ENCODE peak calls at places on chromosome 13, in eight cellular contexts. W is right cardiac atrium; Y is CD4-positive, alpha-beta memory T cell; H is BE2C; Q is neuronal stem cell; E is body of pancreas; V is BJ; K is stomach. M is an unnamed sample.

GRCh38 chr13:98972059-98972458 is 5.8 kb downstream of the DOCK9 start:
- DNase-seq in W (no peak), Y (no peak), H (no peak), Q (no peak), E (no peak), V (no peak), K (no peak), M (no peak)

GRCh38 chr13:20395061-20395916 is 130.4 kb downstream of the CRYL1 start:
- DNase-seq in W (no peak), Y (no peak), H (no peak), Q (no peak), E (no peak), V (no peak), K (peak), M (no peak)

GRCh38 chr13:97335488-97336134 is 98.4 kb upstream of the RAP2A start:
- DNase-seq in W (no peak), Y (no peak), H (no peak), Q (no peak), E (no peak), V (no peak), K (no peak), M (no peak)

GRCh38 chr13:110326263-110326904 is 19.3 kb downstream of the COL4A2 start:
- DNase-seq in W (no peak), Y (no peak), H (no peak), Q (no peak), E (no peak), V (no peak), K (no peak), M (no peak)

GRCh38 chr13:19181621-19182485 is at the start of gene TUBA3C:
- DNase-seq in W (no peak), Y (no peak), H (no peak), Q (no peak), E (no peak), V (no peak), K (peak), M (no peak)

GRCh38 chr13:45349438-45349837 is 8.5 kb upstream of the TPT1 start:
- DNase-seq in W (no peak), Y (no peak), H (no peak), Q (no peak), E (no peak), V (no peak), K (no peak), M (no peak)

GRCh38 chr13:52371736-52372247 is 34.2 kb downstream of the THSD1 start:
- DNase-seq in W (no peak), Y (no peak), H (peak), Q (peak), E (no peak), V (no peak), K (no peak), M (no peak)

GRCh38 chr13:75787249-75787940 is 151.3 kb downstream of the LMO7 start:
- DNase-seq in W (no peak), Y (no peak), H (no peak), Q (no peak), E (no peak), V (peak), K (no peak), M (no peak)

GRCh38 chr13:52455677-52456041 is 381 bp downstream of the CKAP2 start:
- DNase-seq in W (peak), Y (peak), H (peak), Q (peak), E (peak), V (peak), K (peak), M (peak)

GRCh38 chr13:113731192-113732175 is 27.5 kb upstream of the TMEM255B start:
- DNase-seq in W (no peak), Y (no peak), H (peak), Q (no peak), E (peak), V (no peak), K (no peak), M (no peak)

GRCh38 chr13:112060431-112060830 is 6.5 kb upstream of the SOX1 start:
- DNase-seq in W (no peak), Y (no peak), H (no peak), Q (no peak), E (no peak), V (no peak), K (no peak), M (no peak)

GRCh38 chr13:63497601-63498000 is 2082.0 kb upstream of the PCDH20 start:
- DNase-seq in W (no peak), Y (no peak), H (no peak), Q (no peak), E (no peak), V (peak), K (no peak), M (no peak)

GRCh38 chr13:99374994-99375805 is 68.0 kb upstream of the GPR183 start:
- DNase-seq in W (no peak), Y (peak), H (no peak), Q (no peak), E (no peak), V (no peak), K (no peak), M (no peak)

GRCh38 chr13:74250738-74251190 is 116.6 kb upstream of the KLF12 start:
- DNase-seq in W (no peak), Y (no peak), H (peak), Q (no peak), E (no peak), V (no peak), K (no peak), M (no peak)

GRCh38 chr13:113041821-113042335 is 63.7 kb upstream of the F7 start:
- DNase-seq in W (no peak), Y (no peak), H (no peak), Q (no peak), E (no peak), V (no peak), K (no peak), M (no peak)

GRCh38 chr13:44331912-44332840 is 41.4 kb upstream of the SERP2 start:
- DNase-seq in W (peak), Y (no peak), H (peak), Q (no peak), E (peak), V (peak), K (no peak), M (peak)

GRCh38 chr13:98977568-98978270 is at the start of gene DOCK9:
- DNase-seq in W (peak), Y (no peak), H (no peak), Q (peak), E (peak), V (no peak), K (peak), M (peak)

GRCh38 chr13:79194272-79194671 is 211.8 kb downstream of the RBM26 start:
- DNase-seq in W (no peak), Y (peak), H (no peak), Q (no peak), E (no peak), V (no peak), K (no peak), M (no peak)

GRCh38 chr13:108681986-108682562 is 52.7 kb downstream of the MYO16 start:
- DNase-seq in W (no peak), Y (no peak), H (no peak), Q (no peak), E (no peak), V (no peak), K (no peak), M (no peak)

GRCh38 chr13:100533588-100534041 is 55.0 kb downstream of the GGACT start:
- DNase-seq in W (no peak), Y (no peak), H (no peak), Q (no peak), E (peak), V (no peak), K (peak), M (no peak)

GRCh38 chr13:44220948-44221347 is 152.7 kb upstream of the SERP2 start:
- DNase-seq in W (no peak), Y (no peak), H (no peak), Q (no peak), E (no peak), V (no peak), K (no peak), M (no peak)

GRCh38 chr13:27921421-27921960 is 1.7 kb downstream of the PDX1 start:
- DNase-seq in W (no peak), Y (no peak), H (no peak), Q (peak), E (no peak), V (no peak), K (no peak), M (no peak)

GRCh38 chr13:27923794-27924528 is 4.2 kb downstream of the PDX1 start:
- DNase-seq in W (no peak), Y (no peak), H (no peak), Q (peak), E (peak), V (no peak), K (no peak), M (no peak)

GRCh38 chr13:27924529-27925141 is 4.8 kb downstream of the PDX1 start:
- DNase-seq in W (no peak), Y (no peak), H (no peak), Q (peak), E (no peak), V (no peak), K (no peak), M (no peak)

GRCh38 chr13:27921961-27922910 is 2.4 kb downstream of the PDX1 start:
- DNase-seq in W (no peak), Y (no peak), H (no peak), Q (peak), E (no peak), V (no peak), K (no peak), M (no peak)

GRCh38 chr13:27922974-27923612 is 3.3 kb downstream of the PDX1 start:
- DNase-seq in W (no peak), Y (no peak), H (no peak), Q (no peak), E (peak), V (no peak), K (no peak), M (no peak)
- H3K4me3 ChIP-seq in W (no peak), Y (no peak), H (no peak), Q (no peak), E (no peak), V (no peak), K (no peak), M (no peak)

GRCh38 chr13:39484506-39485313 is 118.3 kb downstream of the LHFPL6 start:
- DNase-seq in W (no peak), Y (no peak), H (no peak), Q (no peak), E (no peak), V (peak), K (no peak), M (no peak)
- H3K4me3 ChIP-seq in W (no peak), Y (no peak), H (no peak), Q (no peak), E (no peak), V (no peak), K (no peak), M (no peak)

GRCh38 chr13:93248627-93249047 is 22.0 kb downstream of the GPC6 start:
- DNase-seq in W (no peak), Y (no peak), H (peak), Q (peak), E (peak), V (no peak), K (peak), M (peak)
- H3K4me3 ChIP-seq in W (no peak), Y (no peak), H (no peak), Q (no peak), E (no peak), V (no peak), K (no peak), M (no peak)

GRCh38 chr13:40613192-40613818 is 53.1 kb downstream of the FOXO1 start:
- DNase-seq in W (no peak), Y (peak), H (no peak), Q (no peak), E (peak), V (no peak), K (peak), M (no peak)
- H3K4me3 ChIP-seq in W (no peak), Y (peak), H (no peak), Q (no peak), E (no peak), V (no peak), K (no peak), M (no peak)

GRCh38 chr13:30738526-30738925 is 3.2 kb downstream of the ALOX5AP start:
- DNase-seq in W (no peak), Y (no peak), H (no peak), Q (no peak), E (no peak), V (no peak), K (no peak), M (no peak)

GRCh38 chr13:30736921-30737320 is 1.6 kb downstream of the ALOX5AP start:
- DNase-seq in W (no peak), Y (no peak), H (no peak), Q (no peak), E (no peak), V (no peak), K (no peak), M (no peak)

GRCh38 chr13:30738946-30739528 is 3.7 kb downstream of the ALOX5AP start:
- DNase-seq in W (no peak), Y (no peak), H (no peak), Q (no peak), E (no peak), V (no peak), K (no peak), M (no peak)

GRCh38 chr13:30736461-30736860 is 1.1 kb downstream of the ALOX5AP start:
- DNase-seq in W (no peak), Y (no peak), H (no peak), Q (no peak), E (no peak), V (no peak), K (no peak), M (no peak)

GRCh38 chr13:30737511-30738342 is 2.4 kb downstream of the ALOX5AP start:
- DNase-seq in W (no peak), Y (no peak), H (no peak), Q (no peak), E (no peak), V (no peak), K (no peak), M (no peak)
- H3K4me3 ChIP-seq in W (no peak), Y (peak), H (no peak), Q (no peak), E (no peak), V (no peak), K (peak), M (no peak)

DNA sequence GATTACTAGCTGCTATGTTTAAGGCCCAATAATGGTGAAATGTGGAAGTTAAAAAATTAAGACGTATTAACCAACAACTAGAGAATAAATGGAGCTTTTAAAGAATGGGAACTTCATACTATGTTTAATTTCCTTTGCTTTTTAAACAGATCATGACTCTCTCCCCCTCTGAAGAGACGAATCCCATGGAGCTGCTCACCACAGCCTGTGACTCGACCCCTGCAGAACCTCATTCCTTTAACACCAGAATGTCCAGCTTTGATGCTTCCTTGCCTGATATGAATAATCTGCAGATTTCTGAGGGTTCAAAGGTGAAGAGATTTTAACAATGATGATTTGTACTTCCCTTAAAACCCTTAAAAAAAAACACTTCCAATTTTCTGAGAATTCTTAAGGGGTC is 53.0 kb downstream of the ZAR1L start:
- DNase-seq in W (no peak), Y (no peak), H (no peak), Q (no peak), E (no peak), V (no peak), K (no peak), M (no peak)
- H3K4me3 ChIP-seq in W (no peak), Y (no peak), H (no peak), Q (no peak), E (no peak), V (no peak), K (no peak), M (no peak)

GRCh38 chr13:50845211-50845610 is 1.7 kb upstream of the DLEU7 start:
- DNase-seq in W (no peak), Y (no peak), H (no peak), Q (no peak), E (no peak), V (no peak), K (no peak), M (no peak)

GRCh38 chr13:50842246-50842645 is 1.2 kb downstream of the DLEU7 start:
- DNase-seq in W (no peak), Y (no peak), H (peak), Q (no peak), E (no peak), V (no peak), K (no peak), M (no peak)

GRCh38 chr13:50842711-50843255 is 709 bp downstream of the DLEU7 start:
- DNase-seq in W (no peak), Y (no peak), H (no peak), Q (no peak), E (no peak), V (no peak), K (no peak), M (no peak)

GRCh38 chr13:50844181-50844875 is 836 bp upstream of the DLEU7 start:
- DNase-seq in W (no peak), Y (no peak), H (no peak), Q (no peak), E (no peak), V (no peak), K (no peak), M (no peak)

GRCh38 chr13:50843256-50844043 is at the start of gene DLEU7:
- DNase-seq in W (no peak), Y (no peak), H (no peak), Q (peak), E (no peak), V (no peak), K (no peak), M (peak)
- H3K4me3 ChIP-seq in W (peak), Y (no peak), H (no peak), Q (peak), E (no peak), V (no peak), K (peak), M (peak)

GRCh38 chr13:29702912-29703351 is 107.4 kb upstream of the SLC7A1 start:
- DNase-seq in W (peak), Y (no peak), H (peak), Q (no peak), E (no peak), V (peak), K (no peak), M (peak)
- H3K4me3 ChIP-seq in W (no peak), Y (no peak), H (peak), Q (no peak), E (no peak), V (no peak), K (no peak), M (no peak)

GRCh38 chr13:49998714-49999624 is 2.1 kb downstream of the TRIM13 start:
- DNase-seq in W (no peak), Y (no peak), H (no peak), Q (no peak), E (no peak), V (no peak), K (no peak), M (no peak)
- H3K4me3 ChIP-seq in W (no peak), Y (no peak), H (no peak), Q (no peak), E (no peak), V (no peak), K (peak), M (no peak)